ENCODE peak calls at places on chromosomes 12 and 14, in six cellular contexts. One of them, this sample, is unnamed.

GRCh38 chr12:71638499-71638898 is 25.1 kb downstream of the ZFC3H1 start:
- DNase-seq in breast epithelium: no peak
- DNase-seq in lower leg skin: no peak
- DNase-seq in tibial artery: no peak
- DNase-seq in mucosa of descending colon: no peak
- DNase-seq in H1: no peak
- DNase-seq in this sample: no peak

GRCh38 chr12:106094304-106094703 is 44.5 kb downstream of the NUAK1 start:
- DNase-seq in breast epithelium: no peak
- DNase-seq in lower leg skin: no peak
- DNase-seq in tibial artery: no peak
- DNase-seq in mucosa of descending colon: no peak
- DNase-seq in H1: no peak
- DNase-seq in this sample: no peak

GRCh38 chr12:122871851-122872785 is 23.8 kb downstream of the VPS37B start:
- DNase-seq in breast epithelium: peak; percentile 80
- DNase-seq in lower leg skin: peak; percentile 77
- DNase-seq in tibial artery: peak; percentile 79
- DNase-seq in mucosa of descending colon: peak; percentile 85
- DNase-seq in H1: peak; percentile 94
- DNase-seq in this sample: peak; percentile 75

GRCh38 chr12:25421651-25422150 is 131.4 kb downstream of the LMNTD1 start:
- DNase-seq in breast epithelium: no peak
- DNase-seq in lower leg skin: no peak
- DNase-seq in tibial artery: no peak
- DNase-seq in mucosa of descending colon: no peak
- DNase-seq in H1: no peak
- DNase-seq in this sample: no peak

GRCh38 chr14:79278286-79278797 is 933.0 kb downstream of the DIO2 start:
- DNase-seq in breast epithelium: no peak
- DNase-seq in lower leg skin: no peak
- DNase-seq in tibial artery: peak; percentile 63
- DNase-seq in mucosa of descending colon: peak; percentile 46
- DNase-seq in H1: no peak
- DNase-seq in this sample: no peak

GRCh38 chr14:20690848-20691640 is 2.5 kb downstream of the ANG start:
- DNase-seq in breast epithelium: peak; percentile 47
- DNase-seq in lower leg skin: peak; percentile 65
- DNase-seq in tibial artery: no peak
- DNase-seq in mucosa of descending colon: no peak
- DNase-seq in H1: peak; percentile 61
- DNase-seq in this sample: no peak

GRCh38 chr14:61420326-61420725 is 98.9 kb downstream of the PRKCH start:
- DNase-seq in breast epithelium: no peak
- DNase-seq in lower leg skin: no peak
- DNase-seq in tibial artery: no peak
- DNase-seq in mucosa of descending colon: no peak
- DNase-seq in H1: no peak
- DNase-seq in this sample: no peak

GRCh38 chr12:1698638-1699214 is 7.9 kb downstream of the ADIPOR2 start:
- DNase-seq in breast epithelium: no peak
- DNase-seq in lower leg skin: no peak
- DNase-seq in tibial artery: no peak
- DNase-seq in mucosa of descending colon: no peak
- DNase-seq in H1: no peak
- DNase-seq in this sample: no peak

GRCh38 chr14:68935761-68936209 is 43.3 kb downstream of the ACTN1 start:
- DNase-seq in breast epithelium: no peak
- DNase-seq in lower leg skin: no peak
- DNase-seq in tibial artery: no peak
- DNase-seq in mucosa of descending colon: no peak
- DNase-seq in H1: no peak
- DNase-seq in this sample: no peak

GRCh38 chr14:63453443-63453936 is 89.7 kb downstream of the PPP2R5E start:
- DNase-seq in breast epithelium: no peak
- DNase-seq in lower leg skin: no peak
- DNase-seq in tibial artery: no peak
- DNase-seq in mucosa of descending colon: no peak
- DNase-seq in H1: no peak
- DNase-seq in this sample: no peak

GRCh38 chr12:103858953-103859601 is 18.0 kb upstream of the NT5DC3 start:
- DNase-seq in breast epithelium: peak; percentile 48
- DNase-seq in lower leg skin: peak; percentile 78
- DNase-seq in tibial artery: peak; percentile 95
- DNase-seq in mucosa of descending colon: peak; percentile 86
- DNase-seq in H1: no peak
- DNase-seq in this sample: peak; percentile 82

GRCh38 chr14:102046337-102047278 is 40.2 kb downstream of the HSP90AA1 start:
- DNase-seq in breast epithelium: peak; percentile 90
- DNase-seq in lower leg skin: peak; percentile 84
- DNase-seq in tibial artery: peak; percentile 95
- DNase-seq in mucosa of descending colon: peak; percentile 89
- DNase-seq in H1: peak; percentile 81
- DNase-seq in this sample: peak; percentile 91

GRCh38 chr12:127429556-127429955 is 837.4 kb upstream of the TMEM132C start:
- DNase-seq in breast epithelium: no peak
- DNase-seq in lower leg skin: no peak
- DNase-seq in tibial artery: no peak
- DNase-seq in mucosa of descending colon: no peak
- DNase-seq in H1: no peak
- DNase-seq in this sample: no peak

GRCh38 chr12:67241482-67241881 is 27.7 kb upstream of the CAND1 start:
- DNase-seq in breast epithelium: no peak
- DNase-seq in lower leg skin: no peak
- DNase-seq in tibial artery: no peak
- DNase-seq in mucosa of descending colon: no peak
- DNase-seq in H1: no peak
- DNase-seq in this sample: no peak

GRCh38 chr14:59281613-59282012 is 93.1 kb downstream of the DAAM1 start:
- DNase-seq in breast epithelium: no peak
- DNase-seq in lower leg skin: no peak
- DNase-seq in tibial artery: no peak
- DNase-seq in mucosa of descending colon: no peak
- DNase-seq in H1: no peak
- DNase-seq in this sample: no peak

GRCh38 chr14:100341301-100342031 is 18.3 kb downstream of the SLC25A47 start:
- DNase-seq in breast epithelium: no peak
- DNase-seq in lower leg skin: peak; percentile 55
- DNase-seq in tibial artery: peak; percentile 83
- DNase-seq in mucosa of descending colon: no peak
- DNase-seq in H1: no peak
- DNase-seq in this sample: peak; percentile 65

GRCh38 chr14:77197988-77198387 is 16.4 kb downstream of the TMEM63C start:
- DNase-seq in breast epithelium: no peak
- DNase-seq in lower leg skin: no peak
- DNase-seq in tibial artery: no peak
- DNase-seq in mucosa of descending colon: no peak
- DNase-seq in H1: no peak
- DNase-seq in this sample: no peak

GRCh38 chr12:44000309-44000952 is 164.6 kb downstream of the TMEM117 start:
- DNase-seq in breast epithelium: no peak
- DNase-seq in lower leg skin: no peak
- DNase-seq in tibial artery: no peak
- DNase-seq in mucosa of descending colon: no peak
- DNase-seq in H1: peak; percentile 58
- DNase-seq in this sample: no peak

GRCh38 chr14:93960108-93960475 is 16.3 kb downstream of the ASB2 start:
- DNase-seq in breast epithelium: no peak
- DNase-seq in lower leg skin: no peak
- DNase-seq in tibial artery: no peak
- DNase-seq in mucosa of descending colon: no peak
- DNase-seq in H1: no peak
- DNase-seq in this sample: no peak

GRCh38 chr12:92369643-92370042 is 224.0 kb upstream of the BTG1 start:
- DNase-seq in breast epithelium: no peak
- DNase-seq in lower leg skin: no peak
- DNase-seq in tibial artery: no peak
- DNase-seq in mucosa of descending colon: no peak
- DNase-seq in H1: no peak
- DNase-seq in this sample: no peak

GRCh38 chr14:49879683-49880204 is 13.1 kb upstream of the ARF6 start:
- DNase-seq in breast epithelium: no peak
- DNase-seq in lower leg skin: no peak
- DNase-seq in tibial artery: no peak
- DNase-seq in mucosa of descending colon: no peak
- DNase-seq in H1: peak; percentile 61
- DNase-seq in this sample: no peak

GRCh38 chr12:98821849-98822248 is 176.8 kb downstream of the APAF1 start:
- DNase-seq in breast epithelium: no peak
- DNase-seq in lower leg skin: no peak
- DNase-seq in tibial artery: no peak
- DNase-seq in mucosa of descending colon: no peak
- DNase-seq in H1: no peak
- DNase-seq in this sample: no peak

GRCh38 chr12:12070674-12071661 is at the start of gene BCL2L14:
- DNase-seq in breast epithelium: no peak
- DNase-seq in lower leg skin: no peak
- DNase-seq in tibial artery: no peak
- DNase-seq in mucosa of descending colon: no peak
- DNase-seq in H1: no peak
- DNase-seq in this sample: no peak

GRCh38 chr12:80187660-80188090 is 88.3 kb downstream of the OTOGL start:
- DNase-seq in breast epithelium: no peak
- DNase-seq in lower leg skin: no peak
- DNase-seq in tibial artery: no peak
- DNase-seq in mucosa of descending colon: no peak
- DNase-seq in H1: no peak
- DNase-seq in this sample: no peak

GRCh38 chr12:84135879-84136278 is 776.7 kb downstream of the SLC6A15 start:
- DNase-seq in breast epithelium: no peak
- DNase-seq in lower leg skin: no peak
- DNase-seq in tibial artery: no peak
- DNase-seq in mucosa of descending colon: no peak
- DNase-seq in H1: no peak
- DNase-seq in this sample: no peak

DNA sequence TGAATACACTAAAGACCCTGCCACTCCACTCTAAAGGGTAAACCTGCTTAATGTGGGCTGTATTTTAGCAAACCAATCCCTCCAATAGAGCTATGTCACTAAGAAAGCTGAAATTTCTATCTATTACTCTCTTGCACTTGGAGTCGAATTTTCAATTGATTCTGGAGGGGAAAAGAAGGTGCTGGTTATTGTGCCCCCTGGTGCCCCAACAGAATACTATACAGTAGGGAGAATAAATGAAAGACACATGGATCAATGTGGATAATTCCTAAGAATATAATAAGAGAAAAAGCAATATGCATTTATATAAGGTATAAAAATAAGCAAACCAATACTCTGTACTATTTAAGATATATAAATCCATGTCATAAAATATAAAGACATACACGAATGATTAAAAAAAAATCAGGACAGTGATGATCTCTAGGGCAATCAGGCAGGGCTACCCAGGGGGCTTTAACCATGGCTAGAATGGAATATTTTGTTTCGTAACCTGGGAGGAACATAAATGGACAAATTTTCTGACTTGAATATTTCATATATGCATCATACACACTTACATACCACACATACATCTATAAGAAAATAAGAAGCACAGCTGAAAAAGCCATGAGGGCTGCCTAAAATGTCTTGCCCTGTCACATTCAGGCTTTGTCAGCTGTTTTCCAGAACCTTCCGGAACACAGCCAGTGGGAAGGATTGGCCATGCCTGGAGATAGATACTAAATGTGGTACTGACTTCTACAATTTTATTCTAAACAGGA is 54.4 kb downstream of the EFCAB11 start:
- DNase-seq in breast epithelium: no peak
- DNase-seq in lower leg skin: no peak
- DNase-seq in tibial artery: no peak
- DNase-seq in mucosa of descending colon: no peak
- DNase-seq in H1: no peak
- DNase-seq in this sample: no peak
- TF ChIP-seq CTCF in breast epithelium: no peak
- TF ChIP-seq CTCF in lower leg skin: no peak
- TF ChIP-seq CTCF in tibial artery: peak; percentile 36
- TF ChIP-seq CTCF in mucosa of descending colon: no peak
- TF ChIP-seq CTCF in H1: peak; percentile 59
- TF ChIP-seq CTCF in this sample: peak; percentile 29

GRCh38 chr14:106286697-106287290 is 760.4 kb downstream of the TMEM121 start:
- DNase-seq in breast epithelium: no peak
- DNase-seq in lower leg skin: no peak
- DNase-seq in tibial artery: no peak
- DNase-seq in mucosa of descending colon: peak; percentile 44
- DNase-seq in H1: no peak
- DNase-seq in this sample: no peak
- TF ChIP-seq CTCF in breast epithelium: no peak
- TF ChIP-seq CTCF in lower leg skin: no peak
- TF ChIP-seq CTCF in tibial artery: no peak
- TF ChIP-seq CTCF in mucosa of descending colon: no peak
- TF ChIP-seq CTCF in H1: peak; percentile 19
- TF ChIP-seq CTCF in this sample: no peak

DNA sequence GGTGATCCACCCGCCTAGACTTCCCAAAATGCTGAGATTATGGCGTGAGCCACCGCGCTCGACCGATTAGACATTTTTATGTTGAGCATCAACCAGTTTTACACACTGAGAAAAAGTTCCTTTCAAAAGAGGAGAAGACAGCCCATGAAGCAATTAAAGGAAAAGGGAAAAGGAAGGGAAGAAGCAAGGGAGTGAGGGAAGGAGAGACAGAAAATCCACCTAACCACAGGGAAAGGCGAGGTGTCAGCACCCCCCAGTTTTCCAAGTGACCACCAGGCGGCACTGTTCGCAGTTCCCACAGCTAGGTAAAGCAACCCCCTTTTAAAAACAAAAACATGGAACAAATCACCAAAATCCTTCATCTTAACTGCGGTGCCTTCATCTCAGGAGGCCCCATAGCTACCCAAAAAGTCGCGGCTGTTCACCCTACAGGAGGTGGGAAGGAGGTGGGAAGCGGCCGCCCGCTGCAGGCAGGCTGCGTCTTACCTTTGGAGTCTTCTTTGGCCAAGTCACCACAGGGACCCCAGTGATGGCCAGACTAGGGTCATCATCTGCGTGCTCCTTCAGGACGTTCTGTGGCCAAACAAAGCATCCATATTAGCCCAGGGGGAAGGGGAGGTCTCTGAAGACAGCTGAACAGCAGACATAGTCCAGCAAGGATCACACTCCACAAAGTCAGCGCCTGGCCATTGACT is 86.6 kb downstream of the KDM2B start:
- DNase-seq in breast epithelium: no peak
- DNase-seq in lower leg skin: no peak
- DNase-seq in tibial artery: no peak
- DNase-seq in mucosa of descending colon: no peak
- DNase-seq in H1: peak; percentile 90
- DNase-seq in this sample: no peak
- TF ChIP-seq CTCF in breast epithelium: peak; percentile 61
- TF ChIP-seq CTCF in lower leg skin: no peak
- TF ChIP-seq CTCF in tibial artery: peak; percentile 61
- TF ChIP-seq CTCF in mucosa of descending colon: peak; percentile 73
- TF ChIP-seq CTCF in H1: peak; percentile 95
- TF ChIP-seq CTCF in this sample: peak; percentile 67

DNA sequence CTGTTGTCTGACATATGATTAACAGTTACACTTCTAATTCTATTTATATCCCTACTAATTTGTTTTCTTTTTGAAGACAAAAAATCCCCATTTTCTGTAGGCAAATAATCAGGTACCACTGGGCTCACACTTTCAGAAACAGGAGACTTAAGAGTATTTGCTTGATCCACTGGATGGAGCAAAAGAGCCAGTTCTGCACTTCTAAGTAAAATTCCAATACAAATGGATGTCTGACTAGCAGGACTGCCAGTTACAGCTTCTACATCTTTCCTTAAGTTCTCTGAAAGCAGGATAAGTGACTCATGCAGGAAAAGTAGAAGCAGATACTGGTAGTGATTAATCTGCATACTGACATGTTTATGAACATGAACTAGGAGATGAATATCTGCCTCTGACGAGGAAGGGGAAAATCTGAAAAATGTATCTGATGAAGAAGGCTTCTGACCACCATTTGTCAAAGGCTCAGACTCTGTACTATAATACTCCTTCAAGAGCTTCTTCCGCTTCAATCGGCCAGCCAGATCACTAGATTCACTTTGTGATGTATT is 73.8 kb upstream of the ANKS1B start:
- DNase-seq in breast epithelium: no peak
- DNase-seq in lower leg skin: no peak
- DNase-seq in tibial artery: no peak
- DNase-seq in mucosa of descending colon: no peak
- DNase-seq in H1: no peak
- DNase-seq in this sample: no peak
- TF ChIP-seq CTCF in breast epithelium: no peak
- TF ChIP-seq CTCF in lower leg skin: no peak
- TF ChIP-seq CTCF in tibial artery: no peak
- TF ChIP-seq CTCF in mucosa of descending colon: no peak
- TF ChIP-seq CTCF in H1: no peak
- TF ChIP-seq CTCF in this sample: no peak